ENCODE peak calls at places on chromosomes 16 and 17, in ten cellular contexts. D is stomach, V is HL-60, O is PC-9, L is pancreas, F is body of pancreas, Y is left ventricle myocardium inferior, S is endodermal cell, U is Karpas-422, J is IMR-90. G is an unnamed sample. For H3K27me3, the result is how much of the 10 kb centered on the place peaks cover.

GRCh38 chr17:7045492-7046126 is 1.7 kb upstream of the SLC16A11 start:
- DNase-seq in D (peak), V (no peak), O (no peak), L (no peak), F (peak), Y (no peak), S (peak), U (peak), J (peak), G (no peak)

GRCh38 chr17:57158296-57158695 is 73.2 kb downstream of the AKAP1 start:
- DNase-seq in D (no peak), V (no peak), O (no peak), L (no peak), F (no peak), Y (no peak), S (peak), U (no peak), J (no peak), G (no peak)

GRCh38 chr17:27546624-27547300 is 84.2 kb upstream of the LGALS9 start:
- DNase-seq in D (no peak), V (no peak), O (no peak), L (no peak), F (no peak), Y (no peak), S (no peak), U (no peak), J (peak), G (no peak)

GRCh38 chr16:76441391-76441790 is 164.2 kb downstream of the CNTNAP4 start:
- DNase-seq in D (no peak), V (no peak), O (no peak), L (no peak), F (no peak), Y (no peak), S (no peak), U (no peak), J (no peak), G (no peak)

GRCh38 chr17:63420868-63421680 is 25.0 kb downstream of the CYB561 start:
- DNase-seq in D (no peak), V (no peak), O (no peak), L (no peak), F (no peak), Y (no peak), S (peak), U (no peak), J (no peak), G (no peak)

GRCh38 chr17:56629450-56630187 is 36.1 kb downstream of the NOG start:
- DNase-seq in D (no peak), V (no peak), O (no peak), L (no peak), F (peak), Y (no peak), S (peak), U (peak), J (peak), G (no peak)

GRCh38 chr17:81523139-81524062 is 4.8 kb upstream of the FSCN2 start:
- DNase-seq in D (peak), V (no peak), O (no peak), L (no peak), F (no peak), Y (no peak), S (peak), U (peak), J (peak), G (no peak)

GRCh38 chr16:74279805-74280204 is 16.8 kb upstream of the PSMD7 start:
- DNase-seq in D (no peak), V (no peak), O (no peak), L (no peak), F (no peak), Y (no peak), S (no peak), U (no peak), J (no peak), G (no peak)

GRCh38 chr17:40304464-40304863 is 4.5 kb upstream of the RARA start:
- DNase-seq in D (no peak), V (no peak), O (no peak), L (no peak), F (no peak), Y (no peak), S (no peak), U (no peak), J (peak), G (no peak)
- H3K27ac ChIP-seq in D (no peak), V (no peak), O (no peak), L (no peak), F (no peak), Y (peak), S (no peak), U (no peak), J (no peak), G (no peak)

GRCh38 chr17:34153988-34154387 is 101.1 kb upstream of the CCL2 start:
- DNase-seq in D (no peak), V (no peak), O (no peak), L (no peak), F (no peak), Y (no peak), S (no peak), U (no peak), J (no peak), G (no peak)
- H3K27me3 ChIP-seq in D (under half), V (under half), O (half or more), L (under half), F (under half), Y (half or more), S (under half), U (under half), J (under half), G (under half)

GRCh38 chr17:68134731-68135130 is 99.2 kb downstream of the KPNA2 start:
- DNase-seq in D (no peak), V (no peak), O (no peak), L (no peak), F (no peak), Y (no peak), S (no peak), U (no peak), J (no peak), G (no peak)

GRCh38 chr17:68135141-68135887 is 99.8 kb downstream of the KPNA2 start:
- DNase-seq in D (no peak), V (no peak), O (no peak), L (no peak), F (no peak), Y (no peak), S (no peak), U (no peak), J (no peak), G (no peak)

GRCh38 chr17:68131456-68131855 is 95.9 kb downstream of the KPNA2 start:
- DNase-seq in D (no peak), V (no peak), O (no peak), L (no peak), F (no peak), Y (no peak), S (no peak), U (no peak), J (no peak), G (no peak)

GRCh38 chr17:68133370-68134045 is 98.0 kb downstream of the KPNA2 start:
- DNase-seq in D (no peak), V (peak), O (no peak), L (no peak), F (no peak), Y (peak), S (peak), U (no peak), J (no peak), G (no peak)

DNA sequence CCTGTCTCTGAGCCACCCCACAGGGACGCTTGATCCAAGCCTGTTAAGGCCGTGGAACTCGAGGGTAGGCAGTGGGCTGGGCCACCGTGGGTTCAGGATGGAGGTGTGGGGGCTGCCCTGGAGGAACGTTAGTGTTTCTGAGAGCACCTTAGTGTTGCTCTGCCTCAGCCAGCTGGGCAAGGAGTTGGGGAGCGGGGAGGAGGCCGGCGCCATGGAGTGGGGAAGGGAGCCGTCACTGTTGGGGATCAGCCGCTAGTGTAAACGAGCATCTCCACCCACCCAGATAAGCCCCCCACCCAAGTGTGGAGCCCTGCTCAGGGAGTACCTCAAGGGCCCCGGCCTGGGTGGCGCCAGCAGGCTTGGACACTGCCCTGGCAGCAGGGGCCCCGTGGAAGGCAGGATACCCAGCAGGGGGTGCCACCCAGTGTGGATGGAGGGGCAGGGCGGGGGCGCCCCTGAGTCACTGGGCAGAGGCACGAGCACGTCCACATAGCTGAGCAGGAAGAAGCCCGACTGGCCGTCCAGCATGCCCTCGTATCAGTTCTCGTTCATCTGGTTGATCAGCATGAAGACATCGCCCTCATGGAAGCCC is 98.6 kb downstream of the KPNA2 start:
- DNase-seq in D (no peak), V (no peak), O (no peak), L (no peak), F (no peak), Y (no peak), S (peak), U (no peak), J (no peak), G (no peak)
- H3K27ac ChIP-seq in D (no peak), V (peak), O (no peak), L (no peak), F (no peak), Y (peak), S (no peak), U (no peak), J (no peak), G (no peak)

GRCh38 chr17:48575673-48576478 is 2.3 kb downstream of the HOXB4 start:
- DNase-seq in D (no peak), V (no peak), O (no peak), L (no peak), F (no peak), Y (no peak), S (peak), U (no peak), J (peak), G (no peak)
- H3K27me3 ChIP-seq in D (under half), V (half or more), O (under half), L (under half), F (under half), Y (half or more), S (half or more), U (under half), J (under half), G (under half)

DNA sequence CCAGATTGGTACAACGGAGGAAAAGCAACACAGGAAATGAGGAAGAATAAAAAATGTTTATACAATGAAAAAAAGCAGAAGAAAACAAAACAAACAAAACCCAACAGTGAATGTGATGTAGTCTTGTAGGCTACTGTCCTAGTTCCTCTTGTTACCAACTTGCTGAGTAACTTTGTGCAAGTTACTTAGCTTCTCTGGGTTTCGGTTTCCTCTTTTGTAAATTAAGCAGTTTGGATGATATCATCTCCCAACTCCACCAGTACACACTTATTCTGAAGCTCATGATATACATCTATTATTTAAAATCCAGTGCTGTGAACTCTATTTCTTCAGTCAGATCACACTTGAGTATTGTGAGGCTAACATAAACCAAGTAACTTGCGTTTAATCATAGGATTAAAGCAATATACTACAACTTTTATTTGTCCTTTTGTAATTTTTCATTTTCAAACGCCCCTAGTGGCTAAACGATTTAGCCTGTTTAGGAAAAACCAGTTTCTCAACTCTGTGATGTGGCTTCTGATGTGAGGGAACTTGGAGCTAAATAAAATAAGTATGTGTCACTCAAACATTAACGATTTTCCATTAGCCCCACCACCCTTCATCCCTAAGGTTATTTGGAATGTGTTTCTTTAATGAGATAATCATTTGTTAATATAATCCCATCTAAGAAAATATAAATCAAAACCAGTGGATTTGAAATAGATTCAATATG is 1.4 kb upstream of the UNK start:
- DNase-seq in D (no peak), V (no peak), O (no peak), L (no peak), F (peak), Y (no peak), S (no peak), U (peak), J (peak), G (no peak)
- H3K27ac ChIP-seq in D (no peak), V (peak), O (peak), L (peak), F (peak), Y (peak), S (no peak), U (peak), J (peak), G (peak)

GRCh38 chr17:36129616-36130015 is 26.0 kb downstream of the CCL4 start:
- DNase-seq in D (no peak), V (no peak), O (no peak), L (no peak), F (no peak), Y (no peak), S (no peak), U (no peak), J (no peak), G (no peak)
- H3K27me3 ChIP-seq in D (under half), V (under half), O (under half), L (under half), F (under half), Y (under half), S (under half), U (under half), J (under half), G (under half)

GRCh38 chr16:87572959-87573358 is 29.3 kb upstream of the JPH3 start:
- DNase-seq in D (no peak), V (no peak), O (no peak), L (no peak), F (no peak), Y (no peak), S (no peak), U (no peak), J (no peak), G (no peak)
- H3K27ac ChIP-seq in D (no peak), V (no peak), O (no peak), L (no peak), F (no peak), Y (no peak), S (no peak), U (no peak), J (no peak), G (no peak)